ENCODE peak calls at places on chromosomes 7 and 10, in six cellular contexts. Y, C, X, D, M and E are unnamed samples.

GRCh38 chr10:38600696-38601095 is 506.6 kb downstream of the ZNF37A start:
- DNase-seq in X (no peak), Y (no peak), D (no peak), M (no peak), C (no peak), E (no peak)

GRCh38 chr7:2159176-2159520 is 73.6 kb downstream of the MAD1L1 start:
- DNase-seq in Y (no peak), X (peak), M (no peak), D (no peak), C (no peak), E (no peak)

GRCh38 chr10:11177926-11178453 is 160.3 kb downstream of the CELF2 start:
- DNase-seq in M (no peak), C (no peak), D (no peak), X (peak), Y (peak), E (peak)

GRCh38 chr7:86939197-86939814 is 120.1 kb downstream of the ELAPOR2 start:
- DNase-seq in Y (peak), X (no peak), C (peak), D (peak), M (no peak), E (peak)

GRCh38 chr7:27992092-27992491 is 188.5 kb downstream of the JAZF1 start:
- DNase-seq in M (no peak), C (no peak), Y (no peak), D (no peak), X (no peak), E (no peak)

GRCh38 chr7:130141161-130141857 is 63.9 kb downstream of the TMEM209 start:
- DNase-seq in C (peak), D (peak), M (peak), X (peak), Y (no peak), E (peak)

GRCh38 chr10:93392111-93392510 is 90.0 kb downstream of the MYOF start:
- DNase-seq in M (no peak), C (no peak), X (no peak), D (no peak), Y (no peak), E (no peak)

GRCh38 chr10:128859738-128860386 is 607.2 kb upstream of the MGMT start:
- DNase-seq in X (no peak), C (peak), M (no peak), Y (peak), D (no peak), E (peak)

GRCh38 chr10:22319559-22320558 is 1.0 kb upstream of the BMI1 start:
- DNase-seq in C (no peak), M (no peak), D (no peak), X (no peak), Y (no peak), E (no peak)

GRCh38 chr10:49552277-49552676 is 13.4 kb upstream of the ERCC6 start:
- DNase-seq in X (no peak), M (no peak), D (peak), Y (no peak), C (no peak), E (no peak)

GRCh38 chr7:25028370-25028971 is 48.5 kb upstream of the OSBPL3 start:
- DNase-seq in Y (no peak), C (no peak), M (no peak), X (no peak), D (peak), E (peak)

GRCh38 chr7:34081931-34082330 is 176.6 kb downstream of the BMPER start:
- DNase-seq in D (no peak), C (no peak), X (no peak), Y (no peak), M (no peak), E (no peak)

GRCh38 chr7:155009570-155010157 is 6.7 kb upstream of the PAXIP1 start:
- DNase-seq in X (no peak), M (no peak), Y (peak), C (no peak), D (no peak), E (peak)

GRCh38 chr7:117669818-117670217 is 190.0 kb downstream of the CFTR start:
- DNase-seq in M (no peak), X (no peak), C (no peak), Y (no peak), D (no peak), E (no peak)

GRCh38 chr10:33803248-33803647 is 468.8 kb upstream of the NRP1 start:
- DNase-seq in X (no peak), C (no peak), Y (no peak), D (peak), M (no peak), E (no peak)

GRCh38 chr7:69105092-69105491 is 493.2 kb upstream of the AUTS2 start:
- DNase-seq in C (no peak), M (no peak), Y (no peak), D (no peak), X (no peak), E (no peak)

GRCh38 chr7:92953657-92954056 is 117.3 kb upstream of the CDK6 start:
- DNase-seq in X (no peak), M (no peak), Y (no peak), D (no peak), C (no peak), E (peak)

GRCh38 chr7:35805876-35806275 is 5.0 kb downstream of the SEPTIN7 start:
- DNase-seq in M (no peak), D (no peak), X (no peak), Y (no peak), C (no peak), E (peak)

GRCh38 chr10:28111712-28112111 is 112.8 kb upstream of the ODAD2 start:
- DNase-seq in D (peak), M (no peak), C (no peak), Y (no peak), X (no peak), E (no peak)

GRCh38 chr7:105954711-105955110 is 8.4 kb upstream of the CDHR3 start:
- DNase-seq in Y (no peak), D (no peak), M (no peak), C (no peak), X (no peak), E (no peak)

GRCh38 chr10:128210215-128211063 is 84.2 kb upstream of the MKI67 start:
- DNase-seq in M (peak), Y (peak), D (no peak), C (peak), X (peak), E (peak)

GRCh38 chr10:31554556-31554955 is 235.5 kb downstream of the ZEB1 start:
- DNase-seq in Y (no peak), M (no peak), C (no peak), D (peak), X (no peak), E (no peak)

GRCh38 chr7:119944601-119944972 is 328.4 kb upstream of the KCND2 start:
- DNase-seq in M (no peak), D (no peak), C (no peak), Y (no peak), X (no peak), E (no peak)
- TF ChIP-seq CTCF in M (no peak), D (no peak), C (no peak), Y (no peak), X (no peak), E (no peak)

GRCh38 chr10:101161494-101162299 is 30.6 kb downstream of the TLX1 start:
- DNase-seq in D (peak), Y (peak), M (peak), C (peak), X (peak), E (peak)
- TF ChIP-seq CTCF in D (peak), Y (peak), M (peak), C (peak), X (peak), E (peak)

DNA sequence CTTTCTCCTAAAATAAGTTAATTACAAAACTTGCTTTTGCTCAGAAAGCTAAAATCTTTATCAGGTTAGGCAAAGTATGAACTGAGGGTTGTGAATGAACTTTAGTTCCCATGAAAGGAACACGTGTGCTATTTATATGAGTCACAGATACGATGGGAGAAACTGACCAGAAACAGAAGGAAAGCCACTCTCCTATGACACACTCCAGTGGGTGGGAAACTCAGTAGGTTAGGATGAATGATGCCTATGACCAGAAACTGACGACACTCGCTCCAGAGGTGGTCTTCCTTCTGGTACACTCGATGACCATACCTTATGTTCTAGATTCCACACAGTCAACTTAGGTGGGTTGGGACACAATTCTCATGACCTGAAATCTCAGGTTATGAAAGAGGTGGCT is 215.7 kb upstream of the INHBA start:
- DNase-seq in Y (no peak), C (no peak), M (no peak), X (no peak), D (peak), E (no peak)
- TF ChIP-seq CTCF in Y (no peak), C (no peak), M (no peak), X (no peak), D (no peak), E (no peak)

GRCh38 chr10:7435674-7436073 is 24.8 kb upstream of the SFMBT2 start:
- DNase-seq in C (no peak), X (no peak), D (no peak), Y (peak), M (no peak), E (no peak)
- TF ChIP-seq CTCF in C (no peak), X (no peak), D (no peak), Y (no peak), M (no peak), E (no peak)

DNA sequence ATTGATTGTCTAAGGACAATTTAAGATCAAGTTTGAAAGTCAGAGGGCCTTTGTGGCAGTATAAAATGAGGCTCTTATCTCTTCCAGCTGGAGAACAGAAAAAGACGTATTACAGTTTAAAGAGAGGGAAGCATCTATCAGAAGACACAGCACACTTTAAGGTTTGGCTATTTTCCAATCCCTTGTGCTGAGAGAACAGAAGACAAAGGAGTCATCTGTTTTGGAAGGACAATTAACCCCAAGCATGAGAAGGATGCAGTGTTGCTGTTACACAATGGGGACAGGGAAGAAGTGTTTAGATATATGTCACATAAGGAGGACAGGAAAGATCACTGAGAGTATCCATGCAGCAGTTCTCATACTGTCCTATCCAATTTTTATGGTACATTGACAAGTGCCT is 1224.2 kb upstream of the SORCS1 start:
- DNase-seq in D (no peak), C (no peak), Y (no peak), X (no peak), M (no peak), E (no peak)
- TF ChIP-seq CTCF in D (no peak), C (no peak), Y (no peak), X (no peak), M (no peak), E (no peak)

GRCh38 chr10:48504141-48504885 is 100.6 kb downstream of the ARHGAP22 start:
- DNase-seq in M (no peak), C (no peak), Y (no peak), D (no peak), X (no peak), E (no peak)

GRCh38 chr10:48507494-48507893 is 97.4 kb downstream of the ARHGAP22 start:
- DNase-seq in X (no peak), Y (no peak), D (no peak), M (no peak), C (no peak), E (no peak)

GRCh38 chr10:48507933-48508830 is 96.7 kb downstream of the ARHGAP22 start:
- DNase-seq in D (no peak), C (peak), M (no peak), Y (no peak), X (no peak), E (no peak)

GRCh38 chr10:48505394-48506112 is 99.3 kb downstream of the ARHGAP22 start:
- DNase-seq in Y (no peak), D (no peak), C (no peak), M (no peak), X (no peak), E (no peak)

GRCh38 chr10:48506147-48506917 is 98.5 kb downstream of the ARHGAP22 start:
- DNase-seq in D (peak), C (no peak), Y (peak), X (no peak), M (no peak), E (peak)
- TF ChIP-seq CTCF in D (peak), C (no peak), Y (peak), X (peak), M (no peak), E (peak)

DNA sequence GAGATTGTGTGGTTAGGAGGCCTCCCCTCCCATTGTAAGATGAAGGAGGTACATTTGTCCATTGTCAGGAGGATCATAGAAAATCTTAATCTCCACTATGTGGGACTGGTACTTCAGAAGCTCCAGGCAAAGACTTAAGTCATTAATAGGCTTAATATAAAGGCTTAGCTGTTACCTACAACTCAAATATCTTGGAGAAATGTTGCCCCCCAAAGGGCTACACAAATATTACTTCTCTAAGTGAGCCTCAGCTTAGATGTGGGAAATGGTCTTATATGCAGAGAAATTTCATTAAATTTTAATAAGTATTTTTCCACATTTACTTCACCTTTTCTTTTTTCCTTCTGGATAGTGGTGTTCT is 27.2 kb downstream of the TAS2R41 start:
- DNase-seq in C (no peak), Y (no peak), D (no peak), M (no peak), X (no peak), E (no peak)
- TF ChIP-seq CTCF in C (no peak), Y (no peak), D (peak), M (no peak), X (peak), E (no peak)

DNA sequence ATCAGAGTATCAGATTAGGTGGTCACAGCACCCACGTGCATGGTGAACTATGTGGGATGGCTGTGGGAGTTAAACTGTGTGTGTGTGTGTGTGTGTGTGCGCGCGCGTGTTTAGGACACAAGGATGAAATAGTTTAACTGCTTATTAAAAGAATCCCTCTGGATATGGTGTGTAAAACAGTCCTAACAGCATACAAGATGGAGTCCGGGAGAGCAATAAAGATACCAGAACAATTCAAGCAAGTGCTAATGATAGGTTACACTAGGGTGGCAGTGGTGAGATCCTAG is 202.2 kb downstream of the IPMK start:
- DNase-seq in X (no peak), C (no peak), Y (no peak), D (no peak), M (no peak), E (no peak)
- TF ChIP-seq CTCF in X (no peak), C (no peak), Y (no peak), D (peak), M (no peak), E (no peak)

DNA sequence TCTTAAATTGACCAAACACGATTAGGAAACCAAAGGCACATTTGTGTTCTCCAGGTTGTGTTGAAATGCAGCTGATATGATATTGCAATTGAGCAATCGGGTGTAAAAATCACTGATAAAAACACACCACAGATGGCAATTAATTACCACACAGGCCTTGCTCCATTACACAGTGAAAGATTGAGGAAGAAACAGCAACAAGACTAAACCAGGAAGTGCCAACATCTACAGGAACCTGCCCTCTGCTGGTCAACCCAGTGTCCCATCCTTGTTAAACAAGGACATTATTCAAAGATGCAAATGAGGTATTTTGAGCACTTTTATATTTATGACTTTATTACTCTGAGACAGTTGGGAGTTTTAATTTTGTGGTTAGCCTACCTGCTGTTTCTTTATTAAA is 765.6 kb upstream of the GHITM start:
- DNase-seq in C (no peak), Y (peak), X (no peak), M (no peak), D (no peak), E (peak)
- TF ChIP-seq CTCF in C (peak), Y (peak), X (peak), M (no peak), D (peak), E (no peak)

DNA sequence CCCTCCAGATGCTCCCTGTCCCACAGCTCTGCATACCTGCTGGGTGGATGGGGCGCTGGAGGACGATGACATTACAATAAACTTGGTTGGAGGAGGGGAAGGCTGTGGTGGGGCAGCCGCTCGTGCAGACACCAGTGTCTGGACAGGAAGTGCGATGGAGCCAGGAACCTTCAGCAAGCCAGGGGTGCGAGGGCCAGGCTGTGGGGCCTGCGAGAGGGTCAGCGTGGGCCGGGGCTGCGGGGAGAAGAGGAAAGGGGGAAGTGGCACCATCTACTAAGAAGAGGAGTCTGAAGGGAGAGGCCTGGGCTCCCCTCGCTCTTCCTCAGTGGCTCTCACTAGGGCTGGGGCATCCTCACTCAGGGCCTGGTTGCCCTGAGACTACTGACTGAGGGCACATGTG is 6.4 kb downstream of the AP4M1 start:
- DNase-seq in D (no peak), X (no peak), Y (no peak), C (no peak), M (no peak), E (no peak)
- TF ChIP-seq CTCF in D (no peak), X (no peak), Y (no peak), C (no peak), M (no peak), E (no peak)